ENCODE peak calls at places on chromosomes 13 and 19, in six cellular contexts. P is osteoblast, S is neural progenitor cell, T is H9, D is Karpas-422, K is IMR-90. E is an unnamed sample.
A peak's percentile ranks its signal among the peaks of the same experiment; 100 is the strongest.

GRCh38 chr19:18915639-18916038 is 3.5 kb downstream of the COPE start:
- DNase-seq in S (peak; percentile 69), D (peak; percentile 78), K (peak; percentile 30), T (peak; percentile 71), P (peak; percentile 95), E (peak; percentile 80)

GRCh38 chr19:8311461-8312260 is 3.5 kb upstream of the CD320 start:
- DNase-seq in S (no peak), P (no peak), T (no peak), K (no peak), D (no peak), E (no peak)

GRCh38 chr13:30143671-30144400 is 163.5 kb downstream of the KATNAL1 start:
- DNase-seq in T (no peak), K (peak; percentile 81), D (peak; percentile 66), S (no peak), P (peak; percentile 80), E (no peak)

GRCh38 chr13:48595330-48596127 is 58.2 kb upstream of the CYSLTR2 start:
- DNase-seq in P (no peak), S (peak; percentile 45), D (peak; percentile 91), K (peak; percentile 70), T (peak; percentile 61), E (peak; percentile 48)

GRCh38 chr19:16649734-16650133 is 10.2 kb downstream of the SMIM7 start:
- DNase-seq in T (no peak), P (no peak), D (no peak), K (no peak), S (no peak), E (no peak)

GRCh38 chr13:43191561-43191960 is 168.2 kb downstream of the DNAJC15 start:
- DNase-seq in S (no peak), D (no peak), T (no peak), P (no peak), K (no peak), E (no peak)

GRCh38 chr19:53849237-53849676 is 18.4 kb upstream of the MYADM start:
- DNase-seq in S (no peak), P (peak; percentile 35), T (no peak), K (peak; percentile 23), D (no peak), E (no peak)

GRCh38 chr19:40403262-40403984 is 9.8 kb downstream of the PRX start:
- DNase-seq in P (peak; percentile 100), S (peak; percentile 97), T (peak; percentile 98), D (peak; percentile 95), K (peak; percentile 84), E (peak; percentile 98)

GRCh38 chr19:50024719-50025021 is 502 bp downstream of the VRK3 start:
- DNase-seq in D (no peak), P (no peak), K (no peak), S (no peak), T (no peak), E (no peak)

GRCh38 chr13:33392794-33393371 is 107.3 kb upstream of the STARD13 start:
- DNase-seq in T (no peak), D (no peak), K (no peak), S (no peak), P (no peak), E (no peak)

GRCh38 chr19:2194513-2195078 is 30.9 kb downstream of the DOT1L start:
- DNase-seq in D (no peak), P (no peak), S (no peak), K (no peak), T (no peak), E (no peak)

GRCh38 chr19:47190167-47190727 is 40.8 kb downstream of the BBC3 start:
- DNase-seq in K (peak; percentile 71), S (no peak), T (no peak), P (peak; percentile 91), D (no peak), E (peak; percentile 46)

GRCh38 chr19:3734310-3734600 is 26.1 kb downstream of the TJP3 start:
- DNase-seq in S (no peak), P (peak; percentile 39), T (no peak), D (no peak), K (no peak), E (no peak)

GRCh38 chr19:15810335-15810734 is 5.1 kb downstream of the OR10H1 start:
- DNase-seq in P (peak; percentile 46), T (no peak), D (peak; percentile 58), S (no peak), K (no peak), E (no peak)

GRCh38 chr19:18406749-18407148 is 9.3 kb upstream of the LRRC25 start:
- DNase-seq in D (no peak), T (no peak), K (no peak), S (no peak), P (no peak), E (no peak)

GRCh38 chr13:62431852-62432251 is 1016.2 kb upstream of the PCDH20 start:
- DNase-seq in D (no peak), S (no peak), P (no peak), K (no peak), T (no peak), E (no peak)

GRCh38 chr19:52217576-52217975 is 27.7 kb downstream of the PPP2R1A start:
- DNase-seq in T (no peak), D (no peak), K (no peak), P (no peak), S (no peak), E (no peak)

GRCh38 chr19:33000510-33000909 is 28.5 kb downstream of the FAAP24 start:
- DNase-seq in S (no peak), P (no peak), K (no peak), T (no peak), D (no peak), E (no peak)

GRCh38 chr13:100269837-100270236 is 180.9 kb downstream of the PCCA start:
- DNase-seq in D (no peak), S (no peak), K (peak; percentile 82), P (no peak), T (no peak), E (no peak)

GRCh38 chr19:4030552-4030951 is 23.0 kb downstream of the PIAS4 start:
- DNase-seq in P (no peak), S (no peak), K (no peak), T (no peak), D (no peak), E (no peak)

GRCh38 chr13:29081036-29081435 is 260.9 kb downstream of the MTUS2 start:
- DNase-seq in P (no peak), T (no peak), K (no peak), S (no peak), D (peak; percentile 86), E (no peak)

GRCh38 chr19:6723108-6723618 is 2.7 kb upstream of the C3 start:
- DNase-seq in D (peak; percentile 16), T (no peak), K (peak; percentile 10), S (no peak), P (peak; percentile 68), E (no peak)

GRCh38 chr13:44765076-44765475 is 188.9 kb upstream of the TSC22D1 start:
- DNase-seq in P (no peak), T (no peak), D (no peak), S (peak; percentile 82), K (no peak), E (peak; percentile 45)

GRCh38 chr19:50739841-50740426 is 16.8 kb downstream of the CLEC11A start:
- DNase-seq in D (no peak), P (no peak), S (peak; percentile 59), K (no peak), T (peak; percentile 78), E (no peak)

GRCh38 chr13:94256671-94257070 is 222.8 kb downstream of the DCT start:
- DNase-seq in T (no peak), K (no peak), P (no peak), S (no peak), D (no peak), E (no peak)

GRCh38 chr19:812819-813358 is 8.9 kb downstream of the PLPPR3 start:
- DNase-seq in P (no peak), T (no peak), D (no peak), K (no peak), S (no peak), E (no peak)

GRCh38 chr19:47752440-47753211 is 7.3 kb downstream of the NOP53 start:
- DNase-seq in T (no peak), S (no peak), K (no peak), D (no peak), P (peak; percentile 65), E (no peak)

GRCh38 chr13:43307221-43307920 is 284.0 kb downstream of the DNAJC15 start:
- DNase-seq in K (no peak), P (no peak), D (no peak), T (no peak), S (no peak), E (no peak)

GRCh38 chr13:107993239-107993948 is 221.9 kb downstream of the LIG4 start:
- DNase-seq in D (no peak), T (no peak), K (no peak), P (no peak), S (no peak), E (no peak)
- H2AFZ ChIP-seq in D (no peak overlapping the region), T (no peak overlapping the region), K (no peak overlapping the region), P (no peak overlapping the region), S (no peak overlapping the region), E (no peak overlapping the region)

GRCh38 chr19:21109116-21109515 is 27.1 kb downstream of the ZNF714 start:
- DNase-seq in K (peak; percentile 60), P (no peak), T (no peak), S (no peak), D (no peak), E (no peak)
- H2AFZ ChIP-seq in K (no peak overlapping the region), P (no peak overlapping the region), T (no peak overlapping the region), S (no peak overlapping the region), D (no peak overlapping the region), E (no peak overlapping the region)

DNA sequence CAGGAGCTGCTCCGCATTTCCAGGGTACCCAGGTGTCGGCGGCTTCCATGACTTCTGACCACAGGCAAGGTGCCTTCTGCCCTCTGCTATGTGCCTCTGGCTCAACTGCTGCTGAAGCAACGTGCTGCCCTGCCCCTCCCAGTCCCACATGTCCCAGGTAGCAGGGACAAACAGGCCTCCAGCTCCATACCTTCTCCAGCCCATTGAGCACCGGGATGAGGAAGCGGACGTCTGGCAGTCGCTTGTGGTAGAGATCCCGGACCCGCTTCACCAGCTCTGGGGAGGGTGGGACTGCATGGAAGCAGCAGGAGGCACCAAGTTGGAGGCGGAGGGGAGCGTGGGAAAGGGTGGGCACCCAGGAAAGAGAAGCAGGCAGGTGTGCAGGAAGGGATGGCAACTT is 8.1 kb upstream of the RSPH6A start:
- DNase-seq in D (no peak), T (no peak), S (no peak), P (peak; percentile 75), K (no peak), E (no peak)
- H2AFZ ChIP-seq in D (no peak overlapping the region), T (no peak overlapping the region), S (no peak overlapping the region), P (no peak overlapping the region), K (peak overlapping the region; percentile 32), E (no peak overlapping the region)

GRCh38 chr13:97076898-97077297 is 82.6 kb upstream of the OXGR1 start:
- DNase-seq in T (no peak), D (no peak), S (peak; percentile 23), P (no peak), K (no peak), E (no peak)
- H2AFZ ChIP-seq in T (no peak overlapping the region), D (no peak overlapping the region), S (peak overlapping the region; percentile 68), P (no peak overlapping the region), K (no peak overlapping the region), E (no peak overlapping the region)

GRCh38 chr19:35066691-35067563 is 25.4 kb downstream of the HPN start:
- DNase-seq in T (peak; percentile 96), S (peak; percentile 92), K (peak; percentile 77), P (peak; percentile 97), D (peak; percentile 97), E (peak; percentile 90)
- H2AFZ ChIP-seq in T (no peak overlapping the region), S (no peak overlapping the region), K (peak overlapping the region; percentile 67), P (no peak overlapping the region), D (peak overlapping the region; percentile 72), E (no peak overlapping the region)

DNA sequence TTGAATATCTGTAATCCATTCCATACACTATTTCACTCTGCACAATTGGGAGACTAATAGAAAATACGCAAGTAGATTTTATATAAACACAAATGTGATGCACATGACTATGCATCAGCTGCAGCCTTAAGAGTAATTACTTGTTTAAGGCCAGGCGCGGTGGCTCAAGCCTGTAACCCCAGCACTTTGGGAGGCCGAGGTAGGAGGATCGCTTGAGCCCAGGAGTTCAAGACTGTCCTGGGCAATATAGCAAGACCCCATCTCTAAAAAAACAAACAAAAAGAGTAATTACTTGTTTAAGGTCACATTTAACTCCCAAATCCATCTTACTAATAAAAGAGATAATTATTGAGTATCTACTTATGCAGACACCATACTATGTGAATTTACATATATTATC is 18.0 kb downstream of the IPO5 start:
- DNase-seq in S (no peak), D (no peak), K (no peak), T (no peak), P (no peak), E (no peak)
- H2AFZ ChIP-seq in S (no peak overlapping the region), D (no peak overlapping the region), K (no peak overlapping the region), T (no peak overlapping the region), P (no peak overlapping the region), E (no peak overlapping the region)